ENCODE peak calls at places on chromosome 5, in four cellular contexts. One of them, this sample, is unnamed.

GRCh38 chr5:55441107-55441771 is 93.5 kb downstream of the PLPP1 start:
- DNase-seq in OCI-LY7: no peak
- DNase-seq in MM.1S: no peak
- DNase-seq in GM12878: no peak
- DNase-seq in this sample: no peak

GRCh38 chr5:141841376-141841775 is 36.8 kb downstream of the PCDH1 start:
- DNase-seq in OCI-LY7: no peak
- DNase-seq in MM.1S: no peak
- DNase-seq in GM12878: no peak
- DNase-seq in this sample: no peak

GRCh38 chr5:43608406-43608805 is 5.4 kb downstream of the NNT start:
- DNase-seq in OCI-LY7: no peak
- DNase-seq in MM.1S: no peak
- DNase-seq in GM12878: no peak
- DNase-seq in this sample: no peak

GRCh38 chr5:157540707-157541451 is 34.7 kb downstream of the ADAM19 start:
- DNase-seq in OCI-LY7: peak; percentile 39
- DNase-seq in MM.1S: peak; percentile 79
- DNase-seq in GM12878: peak; percentile 87
- DNase-seq in this sample: no peak

GRCh38 chr5:96049398-96050272 is 88.0 kb upstream of the ELL2 start:
- DNase-seq in OCI-LY7: no peak
- DNase-seq in MM.1S: no peak
- DNase-seq in GM12878: no peak
- DNase-seq in this sample: no peak

GRCh38 chr5:172492991-172493390 is 38.7 kb upstream of the SH3PXD2B start:
- DNase-seq in OCI-LY7: no peak
- DNase-seq in MM.1S: no peak
- DNase-seq in GM12878: no peak
- DNase-seq in this sample: no peak

GRCh38 chr5:132190161-132190817 is 37.4 kb downstream of the P4HA2 start:
- DNase-seq in OCI-LY7: peak; percentile 85
- DNase-seq in MM.1S: peak; percentile 81
- DNase-seq in GM12878: no peak
- DNase-seq in this sample: no peak

GRCh38 chr5:22709743-22710142 is 143.4 kb downstream of the CDH12 start:
- DNase-seq in OCI-LY7: no peak
- DNase-seq in MM.1S: no peak
- DNase-seq in GM12878: no peak
- DNase-seq in this sample: no peak

GRCh38 chr5:11563822-11564221 is 340.4 kb downstream of the CTNND2 start:
- DNase-seq in OCI-LY7: no peak
- DNase-seq in MM.1S: no peak
- DNase-seq in GM12878: no peak
- DNase-seq in this sample: no peak

GRCh38 chr5:83049370-83049863 is 27.8 kb downstream of the TMEM167A start:
- DNase-seq in OCI-LY7: no peak
- DNase-seq in MM.1S: no peak
- DNase-seq in GM12878: no peak
- DNase-seq in this sample: no peak

GRCh38 chr5:83059341-83059740 is 17.9 kb downstream of the TMEM167A start:
- DNase-seq in OCI-LY7: no peak
- DNase-seq in MM.1S: peak; percentile 24
- DNase-seq in GM12878: no peak
- DNase-seq in this sample: no peak

GRCh38 chr5:83058718-83059117 is 18.5 kb downstream of the TMEM167A start:
- DNase-seq in OCI-LY7: no peak
- DNase-seq in MM.1S: no peak
- DNase-seq in GM12878: no peak
- DNase-seq in this sample: no peak

GRCh38 chr5:83050723-83051340 is 26.4 kb downstream of the TMEM167A start:
- DNase-seq in OCI-LY7: no peak
- DNase-seq in MM.1S: no peak
- DNase-seq in GM12878: no peak
- DNase-seq in this sample: no peak

DNA sequence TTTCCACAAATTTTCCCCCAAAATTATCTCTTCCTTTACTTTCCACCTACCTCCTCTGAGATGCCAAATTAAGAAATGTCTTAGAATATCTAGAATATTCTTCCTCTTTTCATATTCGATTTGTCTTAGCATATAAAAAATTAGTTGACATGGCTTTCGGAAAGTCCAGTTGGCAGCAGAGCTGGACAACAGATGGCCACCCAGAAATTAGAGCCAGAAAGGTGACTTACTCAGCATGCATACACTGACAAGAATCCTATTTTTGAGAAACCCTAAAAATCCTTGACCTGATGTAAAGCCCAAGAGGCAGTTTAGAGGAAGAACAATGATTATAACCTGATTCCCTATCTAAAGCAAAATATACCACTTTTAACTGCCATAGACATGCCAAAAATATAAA is 22.0 kb downstream of the TMEM167A start:
- DNase-seq in OCI-LY7: no peak
- DNase-seq in MM.1S: no peak
- DNase-seq in GM12878: no peak
- DNase-seq in this sample: no peak
- H3K36me3 ChIP-seq in OCI-LY7: peaks cover 65% of the 10 kb centered on the region
- H3K36me3 ChIP-seq in MM.1S: peaks cover 12% of the 10 kb centered on the region
- H3K36me3 ChIP-seq in GM12878: peaks cover 18% of the 10 kb centered on the region
- H3K36me3 ChIP-seq in this sample: no peaks in the 10 kb centered on the region

DNA sequence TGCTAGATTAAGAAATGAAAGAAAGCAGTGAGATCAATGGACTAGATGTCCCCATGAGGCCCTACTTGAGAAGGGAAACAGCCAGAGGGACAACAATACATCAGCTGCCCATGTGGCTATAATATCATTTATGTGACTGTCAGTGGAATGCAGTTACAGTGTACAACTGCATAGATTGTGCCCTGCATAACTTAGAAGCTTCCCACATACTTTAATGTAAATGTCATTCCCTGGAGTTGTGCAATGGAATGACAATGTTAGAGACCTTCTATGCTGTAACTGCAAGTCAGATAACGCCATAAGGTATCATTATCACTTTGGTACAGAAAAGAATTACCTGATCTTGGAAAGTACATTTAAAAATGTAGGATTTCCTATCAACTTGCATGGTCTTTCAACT is 67.4 kb downstream of the FBN2 start:
- DNase-seq in OCI-LY7: no peak
- DNase-seq in MM.1S: no peak
- DNase-seq in GM12878: no peak
- DNase-seq in this sample: no peak
- H3K4me2 ChIP-seq in OCI-LY7: no peak overlapping the region
- H3K4me2 ChIP-seq in MM.1S: no peak overlapping the region
- H3K4me2 ChIP-seq in GM12878: no peak overlapping the region
- H3K4me2 ChIP-seq in this sample: no peak overlapping the region

GRCh38 chr5:14225173-14225834 is 82.2 kb downstream of the TRIO start:
- DNase-seq in OCI-LY7: no peak
- DNase-seq in MM.1S: no peak
- DNase-seq in GM12878: no peak
- DNase-seq in this sample: no peak

GRCh38 chr5:14226992-14227391 is 83.8 kb downstream of the TRIO start:
- DNase-seq in OCI-LY7: no peak
- DNase-seq in MM.1S: no peak
- DNase-seq in GM12878: no peak
- DNase-seq in this sample: no peak

GRCh38 chr5:14227501-14227900 is 84.4 kb downstream of the TRIO start:
- DNase-seq in OCI-LY7: no peak
- DNase-seq in MM.1S: no peak
- DNase-seq in GM12878: no peak
- DNase-seq in this sample: no peak

GRCh38 chr5:14228219-14228618 is 85.1 kb downstream of the TRIO start:
- DNase-seq in OCI-LY7: no peak
- DNase-seq in MM.1S: no peak
- DNase-seq in GM12878: no peak
- DNase-seq in this sample: no peak

GRCh38 chr5:14226554-14226953 is 83.4 kb downstream of the TRIO start:
- DNase-seq in OCI-LY7: no peak
- DNase-seq in MM.1S: no peak
- DNase-seq in GM12878: no peak
- DNase-seq in this sample: no peak
- H3K36me3 ChIP-seq in OCI-LY7: no peaks in the 10 kb centered on the region
- H3K36me3 ChIP-seq in MM.1S: no peaks in the 10 kb centered on the region
- H3K36me3 ChIP-seq in GM12878: no peaks in the 10 kb centered on the region
- H3K36me3 ChIP-seq in this sample: no peaks in the 10 kb centered on the region

GRCh38 chr5:159003045-159004030 is 96.4 kb downstream of the EBF1 start:
- DNase-seq in OCI-LY7: no peak
- DNase-seq in MM.1S: no peak
- DNase-seq in GM12878: no peak
- DNase-seq in this sample: no peak
- H3K4me2 ChIP-seq in OCI-LY7: peak overlapping the region; percentile 16
- H3K4me2 ChIP-seq in MM.1S: no peak overlapping the region
- H3K4me2 ChIP-seq in GM12878: no peak overlapping the region
- H3K4me2 ChIP-seq in this sample: no peak overlapping the region

GRCh38 chr5:10253390-10253789 is 3.3 kb downstream of the CCT5 start:
- DNase-seq in OCI-LY7: no peak
- DNase-seq in MM.1S: no peak
- DNase-seq in GM12878: no peak
- DNase-seq in this sample: no peak

GRCh38 chr5:10250804-10251276 is 760 bp downstream of the CCT5 start:
- DNase-seq in OCI-LY7: peak; percentile 49
- DNase-seq in MM.1S: peak; percentile 34
- DNase-seq in GM12878: no peak
- DNase-seq in this sample: no peak

GRCh38 chr5:10257870-10258269 is 7.8 kb downstream of the CCT5 start:
- DNase-seq in OCI-LY7: no peak
- DNase-seq in MM.1S: no peak
- DNase-seq in GM12878: no peak
- DNase-seq in this sample: no peak

GRCh38 chr5:10251409-10251808 is 1.3 kb downstream of the CCT5 start:
- DNase-seq in OCI-LY7: no peak
- DNase-seq in MM.1S: no peak
- DNase-seq in GM12878: no peak
- DNase-seq in this sample: no peak

DNA sequence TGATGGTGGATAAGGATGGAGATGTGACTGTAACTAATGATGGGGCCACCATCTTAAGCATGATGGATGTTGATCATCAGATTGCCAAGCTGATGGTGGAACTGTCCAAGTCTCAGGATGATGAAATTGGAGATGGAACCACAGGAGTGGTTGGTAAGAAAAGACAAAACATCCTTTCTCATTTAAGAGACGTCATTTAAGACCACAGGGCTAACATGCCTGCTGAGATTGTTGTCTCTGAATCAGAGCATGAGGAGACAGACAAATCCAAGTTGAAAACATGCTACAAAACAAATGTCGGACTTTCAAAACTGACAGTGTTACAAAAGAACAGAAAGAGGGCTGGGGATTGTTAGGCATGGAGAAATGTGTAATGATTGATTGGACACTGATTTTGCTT is 4.6 kb downstream of the CCT5 start:
- DNase-seq in OCI-LY7: no peak
- DNase-seq in MM.1S: no peak
- DNase-seq in GM12878: no peak
- DNase-seq in this sample: no peak
- H3K36me3 ChIP-seq in OCI-LY7: peaks cover 92% of the 10 kb centered on the region
- H3K36me3 ChIP-seq in MM.1S: peaks cover 52% of the 10 kb centered on the region
- H3K36me3 ChIP-seq in GM12878: peaks cover 47% of the 10 kb centered on the region
- H3K36me3 ChIP-seq in this sample: peaks cover 40% of the 10 kb centered on the region

DNA sequence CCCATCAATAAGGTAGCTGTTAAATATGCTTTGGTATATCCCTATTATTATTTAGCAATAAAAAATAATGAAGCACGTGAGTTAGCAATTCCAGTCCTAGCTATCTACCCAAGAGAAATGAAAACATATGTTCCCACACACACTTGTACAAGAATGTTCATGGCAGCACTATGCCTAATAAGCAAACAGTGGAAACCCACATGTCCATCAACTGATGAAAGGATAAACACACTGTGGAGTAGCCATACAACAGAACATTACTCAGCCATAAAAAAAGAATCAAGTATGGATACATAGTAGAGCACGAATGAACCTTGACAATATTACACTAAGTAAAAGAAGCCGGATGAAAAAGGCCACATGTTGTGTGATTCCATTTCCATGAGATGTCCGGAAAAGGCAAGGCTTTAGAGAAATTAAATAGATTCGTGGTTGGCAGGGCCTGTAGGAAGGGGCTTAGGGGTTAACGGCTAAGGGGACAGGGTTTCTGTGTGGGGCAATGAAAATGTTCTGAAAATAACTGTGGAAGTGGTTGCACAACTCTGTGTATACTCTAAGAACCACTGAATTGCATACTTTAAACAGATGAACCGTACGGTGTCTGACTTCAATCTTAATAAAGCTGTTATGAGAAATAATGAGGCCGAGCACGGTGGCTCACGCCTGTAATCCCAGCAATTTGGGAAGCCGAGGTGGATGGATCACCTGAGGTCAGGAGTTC is 51.4 kb downstream of the COL23A1 start:
- DNase-seq in OCI-LY7: no peak
- DNase-seq in MM.1S: no peak
- DNase-seq in GM12878: no peak
- DNase-seq in this sample: no peak
- H3K4me2 ChIP-seq in OCI-LY7: no peak overlapping the region
- H3K4me2 ChIP-seq in MM.1S: no peak overlapping the region
- H3K4me2 ChIP-seq in GM12878: no peak overlapping the region
- H3K4me2 ChIP-seq in this sample: no peak overlapping the region

DNA sequence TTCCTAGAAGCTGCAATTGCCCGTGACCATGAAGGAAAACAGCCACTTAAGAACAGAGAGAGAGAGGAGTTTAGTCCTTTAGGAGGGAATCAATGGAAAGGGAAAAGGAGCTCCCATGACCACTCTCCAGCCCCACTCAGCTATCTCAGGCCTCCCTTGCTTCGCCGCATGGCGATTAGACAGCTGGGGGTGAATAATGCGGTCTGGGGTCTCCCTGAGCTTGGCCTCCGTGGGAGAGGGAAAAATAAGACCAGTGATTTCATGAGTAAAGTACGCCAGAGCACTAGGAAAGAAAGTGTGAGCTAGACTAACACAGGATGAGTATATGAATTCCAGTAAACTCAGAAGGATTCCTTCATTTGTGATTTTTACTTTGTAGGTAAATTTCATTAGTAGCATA is 180.3 kb downstream of the TRIO start:
- DNase-seq in OCI-LY7: no peak
- DNase-seq in MM.1S: no peak
- DNase-seq in GM12878: no peak
- DNase-seq in this sample: no peak
- H3K36me3 ChIP-seq in OCI-LY7: no peaks in the 10 kb centered on the region
- H3K36me3 ChIP-seq in MM.1S: no peaks in the 10 kb centered on the region
- H3K36me3 ChIP-seq in GM12878: peaks cover 31% of the 10 kb centered on the region
- H3K36me3 ChIP-seq in this sample: peaks cover 13% of the 10 kb centered on the region

DNA sequence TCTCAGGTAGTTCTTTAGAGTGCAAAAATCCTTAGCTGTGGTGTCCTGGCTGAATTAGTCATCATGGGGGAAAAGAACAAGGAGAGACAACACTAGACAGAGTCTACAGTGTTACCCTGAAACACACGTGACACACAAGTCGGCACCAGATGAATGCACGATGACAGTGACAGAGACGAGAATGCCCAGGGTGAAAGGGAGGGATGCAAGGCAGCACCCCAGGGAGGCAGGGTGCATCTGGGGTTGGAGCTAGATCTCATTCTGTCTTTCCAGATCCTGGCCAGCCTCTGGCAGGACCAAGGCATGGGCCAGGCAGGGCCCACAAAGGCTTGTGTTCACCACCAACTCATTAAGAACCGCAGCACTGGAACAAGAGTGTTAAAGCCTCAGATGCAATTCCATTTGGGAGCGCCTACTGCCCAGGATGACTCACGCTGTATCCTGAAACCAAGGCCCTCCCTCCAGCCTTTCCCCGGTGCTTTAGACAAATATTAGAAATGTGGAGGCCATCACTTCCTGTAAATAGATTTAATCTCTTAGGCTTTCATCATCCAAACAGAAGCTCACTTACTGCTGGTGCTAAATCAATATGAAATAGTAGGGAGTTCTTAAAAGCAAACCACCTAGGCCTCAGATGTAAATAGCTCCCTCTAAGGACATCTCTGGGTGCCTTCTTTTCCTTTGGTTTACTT is 56.1 kb downstream of the IRX2 start:
- DNase-seq in OCI-LY7: no peak
- DNase-seq in MM.1S: no peak
- DNase-seq in GM12878: no peak
- DNase-seq in this sample: no peak
- H3K4me2 ChIP-seq in OCI-LY7: no peak overlapping the region
- H3K4me2 ChIP-seq in MM.1S: no peak overlapping the region
- H3K4me2 ChIP-seq in GM12878: no peak overlapping the region
- H3K4me2 ChIP-seq in this sample: no peak overlapping the region

This sample was measured in keratinocyte.